ENCODE peak calls at places on chromosomes 5 and 9, in nine cellular contexts. A is hepatocyte, L is mesenchymal stem cell, X is suprapubic skin, C is OCI-LY7, D is stomach, I is cardiac muscle cell, B is PC-3, Y is aorta. O is an unnamed sample.

GRCh38 chr5:130102995-130103394 is 198.7 kb downstream of the CHSY3 start:
- DNase-seq in D (no peak), L (no peak), C (no peak), Y (no peak), X (no peak), A (no peak), B (no peak), I (no peak), O (no peak)

GRCh38 chr5:74767579-74767913 is 497 bp downstream of the NSA2 start:
- DNase-seq in Y (no peak), A (peak; percentile 76), B (peak; percentile 25), L (peak; percentile 80), D (no peak), C (peak; percentile 59), X (no peak), I (peak; percentile 72), O (peak; percentile 5)

GRCh38 chr9:91992636-91993035 is 42.6 kb upstream of the ROR2 start:
- DNase-seq in A (peak; percentile 49), D (no peak), B (no peak), Y (no peak), I (no peak), C (no peak), X (no peak), L (no peak), O (peak; percentile 7)

GRCh38 chr5:137167187-137167586 is 331.9 kb downstream of the SPOCK1 start:
- DNase-seq in I (no peak), A (no peak), X (no peak), C (no peak), B (no peak), Y (no peak), D (no peak), L (no peak), O (no peak)

GRCh38 chr5:53603009-53603687 is 42.7 kb downstream of the NDUFS4 start:
- DNase-seq in A (no peak), I (peak; percentile 55), X (no peak), C (no peak), B (no peak), L (no peak), Y (no peak), D (no peak), O (no peak)

GRCh38 chr5:137751869-137752491 is 2.2 kb downstream of the HNRNPA0 start:
- DNase-seq in X (no peak), D (no peak), I (peak; percentile 90), C (peak; percentile 57), B (peak; percentile 68), A (peak; percentile 76), L (peak; percentile 87), Y (no peak), O (peak; percentile 39)

GRCh38 chr9:87950765-87951488 is 23.4 kb downstream of the CDK20 start:
- DNase-seq in X (no peak), C (peak; percentile 50), I (peak; percentile 52), B (peak; percentile 66), D (no peak), Y (no peak), A (peak; percentile 41), L (peak; percentile 36), O (no peak)

GRCh38 chr5:109656829-109657228 is 32.9 kb upstream of the MAN2A1 start:
- DNase-seq in D (no peak), A (no peak), X (no peak), I (peak; percentile 87), L (peak; percentile 82), B (peak; percentile 93), Y (peak; percentile 73), C (no peak), O (peak; percentile 85)

GRCh38 chr9:87567566-87567965 is 69.9 kb downstream of the DAPK1 start:
- DNase-seq in X (no peak), L (no peak), Y (peak; percentile 82), B (no peak), D (no peak), A (no peak), I (peak; percentile 50), C (no peak), O (peak; percentile 73)

GRCh38 chr9:124216474-124217176 is 41.1 kb upstream of the NEK6 start:
- DNase-seq in D (peak; percentile 35), I (no peak), X (no peak), L (no peak), B (no peak), Y (no peak), C (peak; percentile 84), A (no peak), O (no peak)

GRCh38 chr5:98839469-98840383 is 66.3 kb downstream of the RGMB start:
- DNase-seq in I (peak; percentile 59), X (no peak), A (no peak), B (peak; percentile 43), D (no peak), C (peak; percentile 9), L (no peak), Y (no peak), O (no peak)

GRCh38 chr5:16806691-16807433 is 129.2 kb downstream of the MYO10 start:
- DNase-seq in L (no peak), D (no peak), X (no peak), C (no peak), I (peak; percentile 41), Y (no peak), A (no peak), B (no peak), O (no peak)

GRCh38 chr9:68996457-68996856 is 17.5 kb downstream of the PRKACG start:
- DNase-seq in I (no peak), D (no peak), L (no peak), Y (no peak), B (no peak), C (no peak), A (no peak), X (no peak), O (no peak)

GRCh38 chr9:28624771-28625170 is 1051.5 kb upstream of the C9orf72 start:
- DNase-seq in Y (no peak), B (no peak), D (no peak), X (no peak), I (no peak), C (no peak), A (no peak), L (no peak), O (no peak)

GRCh38 chr9:109972026-109973005 is 192.3 kb downstream of the PALM2AKAP2 start:
- DNase-seq in I (no peak), B (no peak), D (no peak), Y (no peak), C (peak; percentile 94), X (no peak), A (no peak), L (no peak), O (peak; percentile 14)

GRCh38 chr9:124220551-124221451 is 36.9 kb upstream of the NEK6 start:
- DNase-seq in C (no peak), B (peak; percentile 93), L (no peak), A (no peak), D (peak; percentile 82), Y (no peak), X (no peak), I (peak; percentile 67), O (peak; percentile 74)

GRCh38 chr5:169904059-169904458 is 76.2 kb downstream of the INSYN2B start:
- DNase-seq in X (no peak), Y (no peak), C (no peak), D (no peak), B (no peak), L (no peak), I (peak; percentile 90), A (no peak), O (peak; percentile 48)

DNA sequence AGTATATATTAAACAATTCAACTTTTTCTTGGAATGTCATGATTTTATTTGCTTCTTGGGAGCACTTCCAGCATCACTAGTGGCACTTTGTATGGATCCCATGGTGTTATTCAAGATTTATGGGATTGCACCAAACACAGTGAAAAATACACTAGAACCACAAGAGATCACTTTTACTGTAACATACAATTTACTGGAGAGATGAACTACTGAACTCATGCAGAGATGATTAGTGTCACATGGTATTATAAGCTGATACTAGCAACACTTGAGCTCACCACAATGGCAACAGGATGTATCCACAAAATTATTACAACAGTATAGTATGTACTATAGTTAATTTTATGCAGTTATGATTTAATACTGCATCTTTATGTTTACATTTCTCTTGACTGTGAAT is 16.3 kb upstream of the SLC36A2 start:
- DNase-seq in C (no peak), D (no peak), B (no peak), Y (no peak), A (no peak), X (no peak), L (no peak), I (no peak), O (no peak)
- H3K9me3 ChIP-seq in C (no peaks in the 10 kb centered on the region), D (peaks cover 3% of the 10 kb centered on the region), B (peaks cover 23% of the 10 kb centered on the region), Y (peaks cover 13% of the 10 kb centered on the region), A (no peaks in the 10 kb centered on the region), X (peaks cover 17% of the 10 kb centered on the region), L (peaks cover 53% of the 10 kb centered on the region), I (no peaks in the 10 kb centered on the region), O (peaks cover 11% of the 10 kb centered on the region)

DNA sequence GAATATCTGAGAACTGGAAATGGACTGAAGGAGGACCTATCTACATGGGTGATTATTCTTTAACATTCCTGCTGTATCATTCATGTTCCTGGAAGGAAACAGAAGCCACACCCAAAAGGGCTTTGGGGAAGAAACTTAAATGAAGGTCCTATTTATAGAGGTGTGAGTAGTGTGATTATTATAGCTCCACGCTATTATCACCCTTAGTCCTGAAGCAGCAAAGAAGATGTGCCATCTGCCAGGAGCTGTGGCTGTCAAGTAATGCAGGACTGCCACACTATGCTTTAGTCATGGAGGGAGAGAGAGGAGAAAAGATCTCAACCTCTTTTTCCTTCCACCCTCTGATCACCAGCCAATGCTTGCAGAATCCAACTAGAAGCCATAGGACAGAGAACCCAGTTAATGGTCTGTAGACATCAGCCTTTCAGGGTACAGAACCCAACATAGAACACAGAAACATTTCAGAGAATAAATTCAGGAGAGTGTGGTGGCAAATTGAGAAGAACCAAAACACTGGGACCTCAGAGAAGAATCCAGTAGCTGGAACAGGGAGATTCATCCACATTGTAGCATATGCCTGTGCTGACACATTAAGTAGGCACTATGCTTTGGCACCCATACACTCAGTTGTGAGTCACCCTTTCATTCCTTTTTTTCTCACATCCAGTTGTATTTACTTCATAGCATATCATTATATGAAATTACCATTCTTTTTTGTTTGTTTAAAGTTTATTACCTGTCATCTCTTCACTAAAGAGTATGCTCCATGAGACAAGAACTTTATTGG is 21.0 kb upstream of the RNF180 start:
- DNase-seq in Y (no peak), C (no peak), X (no peak), B (peak; percentile 72), D (no peak), A (no peak), L (no peak), I (peak; percentile 25), O (peak; percentile 31)
- H3K4me3 ChIP-seq in Y (no peak overlapping the region), C (no peak overlapping the region), X (no peak overlapping the region), B (no peak overlapping the region), D (no peak overlapping the region), A (no peak overlapping the region), L (peak overlapping the region; percentile 36), I (no peak overlapping the region), O (no peak overlapping the region)

DNA sequence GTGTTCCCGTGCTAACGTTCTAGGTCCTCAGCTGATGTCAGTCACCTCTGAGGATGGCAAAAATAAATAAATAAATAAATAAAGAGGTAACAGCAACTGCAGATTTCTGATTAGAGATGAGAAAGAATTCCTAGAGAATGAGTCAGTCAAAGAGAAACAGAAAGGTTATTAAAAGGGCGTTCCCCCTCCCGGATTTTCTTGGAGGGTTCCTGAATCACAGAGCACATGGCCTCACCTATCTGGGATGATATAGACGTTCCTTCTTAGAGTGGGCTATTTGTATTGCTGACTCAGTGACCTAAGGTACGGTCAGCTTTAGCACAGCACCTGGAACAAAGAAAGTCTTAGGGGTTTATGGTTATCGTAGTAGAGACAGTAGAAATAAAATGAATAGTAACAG is 30.6 kb downstream of the HTR4 start:
- DNase-seq in I (no peak), D (no peak), A (peak; percentile 56), L (no peak), X (no peak), C (no peak), Y (no peak), B (peak; percentile 92), O (peak; percentile 6)
- H3K9me3 ChIP-seq in I (no peaks in the 10 kb centered on the region), D (no peaks in the 10 kb centered on the region), A (no peaks in the 10 kb centered on the region), L (no peaks in the 10 kb centered on the region), X (no peaks in the 10 kb centered on the region), C (no peaks in the 10 kb centered on the region), Y (no peaks in the 10 kb centered on the region), B (no peaks in the 10 kb centered on the region), O (peaks cover 3% of the 10 kb centered on the region)

GRCh38 chr9:127918201-127919107 is 1.6 kb upstream of the ST6GALNAC4 start:
- DNase-seq in B (peak; percentile 15), Y (no peak), I (peak; percentile 55), X (no peak), D (no peak), A (no peak), C (peak; percentile 64), L (peak; percentile 43), O (peak; percentile 77)
- H3K4me3 ChIP-seq in B (no peak overlapping the region), Y (no peak overlapping the region), I (no peak overlapping the region), X (no peak overlapping the region), D (no peak overlapping the region), A (no peak overlapping the region), C (peak overlapping the region; percentile 89), L (no peak overlapping the region), O (no peak overlapping the region)

O was measured in MG63.